ENCODE peak calls at places on chromosomes 7 and 10, in six cellular contexts. I, Y, B, M, V and Q are unnamed samples.

GRCh38 chr7:44587843-44588711 is 6.0 kb upstream of the TMED4 start:
- DNase-seq in B (peak), I (peak), Y (no peak), V (no peak), M (peak), Q (peak)

GRCh38 chr7:126202177-126202576 is 1050.6 kb downstream of the GRM8 start:
- DNase-seq in B (no peak), V (no peak), I (no peak), Y (no peak), M (no peak), Q (no peak)

GRCh38 chr10:125502276-125502675 is 180.7 kb downstream of the TEX36 start:
- DNase-seq in Y (no peak), M (no peak), B (no peak), I (no peak), V (no peak), Q (no peak)

GRCh38 chr7:68691261-68692216 is 906.7 kb upstream of the AUTS2 start:
- DNase-seq in Y (no peak), M (no peak), B (no peak), I (no peak), V (no peak), Q (no peak)

GRCh38 chr7:95899919-95900513 is 127.7 kb downstream of the DYNC1I1 start:
- DNase-seq in I (no peak), B (no peak), Y (peak), M (peak), V (no peak), Q (no peak)

GRCh38 chr10:111126981-111127848 is 50.4 kb downstream of the ADRA2A start:
- DNase-seq in Y (peak), B (no peak), M (no peak), I (no peak), V (no peak), Q (no peak)

GRCh38 chr10:30456262-30456661 is 22.3 kb downstream of the MAP3K8 start:
- DNase-seq in I (no peak), Y (no peak), V (peak), M (peak), B (no peak), Q (peak)

GRCh38 chr7:40493609-40494041 is 358.8 kb downstream of the SUGCT start:
- DNase-seq in B (no peak), V (no peak), I (no peak), Y (no peak), M (no peak), Q (no peak)

GRCh38 chr10:48656241-48656921 is 28.3 kb upstream of the WDFY4 start:
- DNase-seq in M (peak), I (peak), Y (peak), B (peak), V (peak), Q (peak)

GRCh38 chr10:29395409-29395808 is 106.5 kb downstream of the LYZL1 start:
- DNase-seq in M (no peak), I (no peak), B (no peak), V (no peak), Y (no peak), Q (no peak)

GRCh38 chr10:5547934-5548660 is 23.3 kb downstream of the CALML3 start:
- DNase-seq in I (peak), M (no peak), B (no peak), V (no peak), Y (no peak), Q (no peak)

GRCh38 chr10:78925800-78926319 is 142.9 kb upstream of the ZMIZ1 start:
- DNase-seq in M (no peak), Y (no peak), B (no peak), I (no peak), V (no peak), Q (no peak)